ENCODE peak calls at places on chromosomes 5 and 9, in seven cellular contexts. I is aorta, P is uterus, W is left lung, M is mesendoderm, E is cardiac muscle cell, Y is fibroblast of lung. H is an unnamed sample.

GRCh38 chr5:126383755-126384154 is 39.5 kb upstream of the GRAMD2B start:
- DNase-seq in E (no peak), M (no peak), P (no peak), Y (no peak), W (no peak), I (no peak), H (no peak)

GRCh38 chr9:34825780-34826179 is 115.8 kb upstream of the CCL21 start:
- DNase-seq in M (no peak), E (no peak), W (no peak), I (no peak), Y (no peak), P (no peak), H (no peak)

GRCh38 chr5:2133080-2133479 is 250.4 kb upstream of the IRX4 start:
- DNase-seq in P (no peak), W (no peak), M (no peak), I (no peak), Y (no peak), E (no peak), H (no peak)

GRCh38 chr5:119273391-119273839 is 82.4 kb upstream of the TNFAIP8 start:
- DNase-seq in M (no peak), P (no peak), I (no peak), W (no peak), E (no peak), Y (no peak), H (no peak)

GRCh38 chr5:90557871-90558270 is 726 bp upstream of the ADGRV1 start:
- DNase-seq in W (no peak), E (no peak), I (no peak), M (no peak), P (no peak), Y (no peak), H (no peak)

GRCh38 chr5:137282216-137282615 is 216.9 kb downstream of the SPOCK1 start:
- DNase-seq in E (peak), W (no peak), Y (peak), P (no peak), M (peak), I (no peak), H (peak)

GRCh38 chr9:86408121-86408520 is 53.9 kb upstream of the TUT7 start:
- DNase-seq in P (no peak), E (no peak), I (no peak), M (no peak), Y (peak), W (no peak), H (no peak)

GRCh38 chr9:121987312-121987711 is 105.8 kb downstream of the TTLL11 start:
- DNase-seq in M (no peak), W (no peak), E (no peak), I (no peak), Y (no peak), P (no peak), H (no peak)

GRCh38 chr5:1748845-1749244 is 50.8 kb downstream of the MRPL36 start:
- DNase-seq in I (peak), P (no peak), E (no peak), W (no peak), Y (no peak), M (no peak), H (no peak)

GRCh38 chr5:61623401-61624069 is 291.5 kb downstream of the ZSWIM6 start:
- DNase-seq in Y (peak), I (no peak), W (no peak), M (peak), E (peak), P (no peak), H (no peak)

GRCh38 chr9:5269249-5269715 is 35.2 kb downstream of the RLN2 start:
- DNase-seq in W (no peak), E (peak), P (no peak), M (peak), I (no peak), Y (peak), H (no peak)

GRCh38 chr9:109886617-109887016 is 106.6 kb downstream of the PALM2AKAP2 start:
- DNase-seq in W (no peak), P (no peak), E (no peak), I (no peak), M (no peak), Y (peak), H (no peak)
- H3K4me3 ChIP-seq in W (no peak), P (no peak), E (no peak), I (no peak), M (no peak), Y (no peak), H (no peak)

DNA sequence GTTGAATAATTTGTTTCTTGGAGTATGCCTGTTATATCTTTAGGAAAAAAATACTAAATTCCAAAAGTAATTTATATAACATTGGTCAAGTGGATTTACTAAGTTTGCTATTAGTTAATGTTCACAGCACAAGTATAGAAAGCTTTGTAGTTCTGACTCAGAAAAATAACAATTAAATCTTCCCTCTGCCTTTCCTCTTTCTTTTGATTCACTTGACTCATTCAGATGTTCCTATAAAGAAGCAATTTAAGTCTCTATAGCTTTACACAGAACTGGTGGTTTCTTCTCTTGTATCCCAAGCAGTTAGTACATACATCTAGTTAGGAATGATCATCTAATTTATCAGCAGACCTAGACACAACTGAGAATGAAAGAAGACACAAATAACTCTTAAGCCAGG is 4.5 kb upstream of the CDC42SE2 start:
- DNase-seq in I (no peak), Y (no peak), E (no peak), M (no peak), P (no peak), W (no peak), H (no peak)
- H3K4me3 ChIP-seq in I (no peak), Y (no peak), E (no peak), M (no peak), P (no peak), W (no peak), H (no peak)

DNA sequence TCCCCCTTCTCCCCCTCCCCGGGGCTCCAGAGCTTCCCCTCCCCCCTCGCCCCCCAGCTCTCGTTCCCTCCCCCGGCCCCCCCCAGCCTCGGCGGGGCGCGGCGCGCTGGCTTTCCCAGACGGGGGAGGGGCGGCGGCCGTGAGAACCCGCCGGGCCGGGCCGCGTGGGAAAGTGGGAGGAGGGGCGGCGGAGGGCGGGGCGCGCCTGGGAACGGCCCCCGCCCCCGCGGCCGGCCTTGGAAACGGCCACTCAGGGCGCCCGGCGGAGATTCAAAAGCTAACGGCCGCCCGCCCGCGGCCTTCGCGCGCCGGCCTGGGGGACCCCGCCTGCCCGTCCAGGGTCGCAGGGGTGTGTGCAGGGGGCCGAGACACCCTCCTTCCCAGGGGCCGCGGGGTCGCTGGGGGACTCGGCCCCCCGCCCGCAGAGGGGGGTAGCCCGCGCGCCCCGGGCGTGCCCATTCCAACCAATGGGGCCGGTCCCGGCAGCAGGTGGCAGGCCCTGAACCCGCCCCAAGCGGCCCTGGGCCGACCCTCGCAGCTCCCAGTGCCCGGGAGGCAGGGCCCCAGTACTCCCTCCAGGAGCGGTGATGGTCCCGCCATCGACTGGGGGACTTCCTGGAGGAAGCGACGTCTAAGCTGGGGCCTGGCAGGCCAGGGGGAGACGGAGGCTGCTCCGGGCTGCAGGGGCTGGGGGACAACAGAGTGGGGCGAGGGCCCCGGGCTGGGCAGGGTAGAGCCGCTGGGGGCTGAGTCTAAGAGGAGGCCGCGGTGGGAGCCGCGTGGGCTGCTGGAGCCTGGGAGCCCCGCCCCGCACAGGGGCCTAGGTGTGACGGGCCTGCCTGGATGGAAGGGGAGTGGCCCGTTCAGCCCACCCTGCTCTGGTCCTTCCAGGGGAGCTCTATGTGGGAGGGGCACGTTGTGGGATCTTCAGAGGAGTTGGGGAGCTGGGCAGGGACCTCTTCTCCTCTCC is 14.2 kb upstream of the NRARP start:
- DNase-seq in Y (no peak), I (peak), P (peak), W (peak), E (peak), M (no peak), H (no peak)
- H3K4me3 ChIP-seq in Y (no peak), I (no peak), P (peak), W (peak), E (peak), M (no peak), H (no peak)

GRCh38 chr5:139670369-139671095 is 22.4 kb downstream of the CXXC5 start:
- DNase-seq in Y (peak), M (no peak), I (no peak), E (no peak), W (no peak), P (no peak), H (no peak)
- H3K4me3 ChIP-seq in Y (no peak), M (no peak), I (no peak), E (no peak), W (no peak), P (no peak), H (peak)

DNA sequence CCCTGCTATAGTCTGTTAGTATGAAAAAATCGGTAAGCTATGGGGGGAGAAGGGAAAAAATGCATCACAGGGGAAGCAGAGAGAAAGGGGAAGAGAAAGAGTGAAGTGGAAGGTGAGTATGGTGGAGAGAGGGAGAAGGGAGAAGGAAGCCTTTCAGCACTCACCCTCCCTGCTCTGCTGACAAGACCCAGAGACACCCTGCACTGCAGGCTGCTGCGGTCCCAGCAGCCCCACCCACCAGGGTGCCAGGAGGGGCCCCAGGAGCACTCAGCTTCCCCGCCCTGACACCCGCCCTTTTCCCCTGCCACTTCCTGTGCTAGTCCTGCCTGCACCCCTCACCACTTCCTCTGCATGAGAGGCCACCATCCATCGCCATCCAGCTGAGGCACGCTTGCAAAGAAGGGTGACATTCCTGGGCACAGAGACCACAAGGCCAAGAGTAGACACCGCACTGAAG is 12.7 kb downstream of the STK10 start:
- DNase-seq in P (no peak), E (peak), I (peak), W (peak), Y (no peak), M (no peak), H (no peak)
- H3K4me3 ChIP-seq in P (no peak), E (no peak), I (no peak), W (peak), Y (no peak), M (no peak), H (no peak)